ENCODE peak calls at places on chromosomes 4 and X, in seven cellular contexts. J is MG63; H is NCI-H1930; F is NCI-H2081; T is suprapubic skin; A is kidney tubule cell; R is CD8-positive, alpha-beta T cell. Z is an unnamed sample.

GRCh38 chr4:15479089-15479912 is 9.6 kb downstream of the CC2D2A start:
- DNase-seq in H (peak), T (no peak), A (peak), J (peak), R (no peak), F (peak), Z (no peak)

GRCh38 chr4:3519468-3520264 is 12.6 kb downstream of the LRPAP1 start:
- DNase-seq in F (no peak), T (peak), A (no peak), J (no peak), R (no peak), H (no peak), Z (no peak)

GRCh38 chrX:39675619-39676018 is 422.1 kb downstream of the BCOR start:
- DNase-seq in A (no peak), H (no peak), F (no peak), J (peak), T (no peak), R (no peak), Z (no peak)

GRCh38 chr4:84733343-84734033 is 150.6 kb downstream of the CDS1 start:
- DNase-seq in R (no peak), J (no peak), H (no peak), A (no peak), F (no peak), T (no peak), Z (no peak)

GRCh38 chr4:83083925-83084475 is 30.5 kb downstream of the PLAC8 start:
- DNase-seq in T (no peak), H (no peak), A (no peak), J (no peak), R (peak), F (no peak), Z (no peak)

GRCh38 chrX:23904096-23904495 is 3.6 kb downstream of the APOO start:
- DNase-seq in J (no peak), T (no peak), A (peak), F (no peak), H (no peak), R (no peak), Z (no peak)

GRCh38 chr4:24777528-24777927 is 17.8 kb upstream of the SOD3 start:
- DNase-seq in R (no peak), T (no peak), H (no peak), F (no peak), A (no peak), J (no peak), Z (no peak)

GRCh38 chr4:81786063-81786763 is 314.5 kb upstream of the RASGEF1B start:
- DNase-seq in T (no peak), J (no peak), A (peak), R (no peak), F (no peak), H (peak), Z (no peak)

GRCh38 chr4:1172971-1173757 is 781 bp upstream of the SPON2 start:
- DNase-seq in T (peak), J (no peak), H (no peak), A (peak), R (no peak), F (no peak), Z (no peak)

GRCh38 chr4:8708401-8709021 is 115.9 kb downstream of the CPZ start:
- DNase-seq in H (no peak), J (no peak), A (no peak), R (no peak), F (no peak), T (peak), Z (no peak)

GRCh38 chr4:54440394-54441223 is 211.5 kb downstream of the PDGFRA start:
- DNase-seq in J (no peak), H (peak), R (no peak), T (no peak), F (peak), A (peak), Z (no peak)

GRCh38 chr4:121824950-121825349 is 1.3 kb upstream of the CCNA2 start:
- DNase-seq in J (no peak), A (no peak), F (no peak), H (no peak), R (no peak), T (no peak), Z (no peak)

GRCh38 chr4:1021386-1022050 is 10.1 kb downstream of the FGFRL1 start:
- DNase-seq in T (no peak), J (no peak), F (no peak), R (no peak), H (no peak), A (no peak), Z (no peak)